ENCODE peak calls at places on chromosomes 6 and 20, in seven cellular contexts. One of them, this sample, is unnamed. For H3K36me3, the result is how much of the 10 kb centered on the place peaks cover.

GRCh38 chr6:106363401-106364138 is 3.1 kb downstream of the CRYBG1 start:
- DNase-seq in CD8-positive, alpha-beta memory T cell: no peak
- DNase-seq in iPS DF 6.9: no peak
- DNase-seq in CD4-positive, alpha-beta memory T cell: no peak
- DNase-seq in bronchial epithelial cell: no peak
- DNase-seq in adipocyte: no peak
- DNase-seq in mesendoderm: no peak
- DNase-seq in this sample: no peak

GRCh38 chr6:168884050-168884645 is 369.5 kb downstream of the THBS2 start:
- DNase-seq in bronchial epithelial cell: no peak
- DNase-seq in adipocyte: no peak
- DNase-seq in iPS DF 6.9: no peak
- DNase-seq in mesendoderm: no peak
- DNase-seq in CD8-positive, alpha-beta memory T cell: no peak
- DNase-seq in CD4-positive, alpha-beta memory T cell: no peak
- DNase-seq in this sample: no peak

GRCh38 chr6:14816106-14816864 is 429.6 kb upstream of the JARID2 start:
- DNase-seq in CD8-positive, alpha-beta memory T cell: no peak
- DNase-seq in CD4-positive, alpha-beta memory T cell: no peak
- DNase-seq in adipocyte: no peak
- DNase-seq in mesendoderm: no peak
- DNase-seq in bronchial epithelial cell: no peak
- DNase-seq in iPS DF 6.9: no peak
- DNase-seq in this sample: no peak

GRCh38 chr6:162409986-162410715 is 317.4 kb downstream of the PRKN start:
- DNase-seq in CD4-positive, alpha-beta memory T cell: no peak
- DNase-seq in adipocyte: no peak
- DNase-seq in bronchial epithelial cell: no peak
- DNase-seq in iPS DF 6.9: peak
- DNase-seq in mesendoderm: peak
- DNase-seq in CD8-positive, alpha-beta memory T cell: no peak
- DNase-seq in this sample: no peak

GRCh38 chr6:20166226-20166625 is 46.0 kb downstream of the MBOAT1 start:
- DNase-seq in CD4-positive, alpha-beta memory T cell: no peak
- DNase-seq in mesendoderm: no peak
- DNase-seq in adipocyte: no peak
- DNase-seq in CD8-positive, alpha-beta memory T cell: no peak
- DNase-seq in bronchial epithelial cell: no peak
- DNase-seq in iPS DF 6.9: no peak
- DNase-seq in this sample: no peak

GRCh38 chr6:6191476-6191875 is 129.0 kb downstream of the F13A1 start:
- DNase-seq in CD8-positive, alpha-beta memory T cell: no peak
- DNase-seq in mesendoderm: peak
- DNase-seq in CD4-positive, alpha-beta memory T cell: no peak
- DNase-seq in adipocyte: no peak
- DNase-seq in iPS DF 6.9: peak
- DNase-seq in bronchial epithelial cell: no peak
- DNase-seq in this sample: no peak

GRCh38 chr6:25670208-25670607 is 18.2 kb downstream of the SCGN start:
- DNase-seq in mesendoderm: no peak
- DNase-seq in iPS DF 6.9: no peak
- DNase-seq in bronchial epithelial cell: no peak
- DNase-seq in CD4-positive, alpha-beta memory T cell: no peak
- DNase-seq in adipocyte: no peak
- DNase-seq in CD8-positive, alpha-beta memory T cell: no peak
- DNase-seq in this sample: no peak

GRCh38 chr6:112660626-112661025 is 313.5 kb downstream of the RFPL4B start:
- DNase-seq in iPS DF 6.9: no peak
- DNase-seq in mesendoderm: peak
- DNase-seq in CD4-positive, alpha-beta memory T cell: no peak
- DNase-seq in bronchial epithelial cell: peak
- DNase-seq in adipocyte: no peak
- DNase-seq in CD8-positive, alpha-beta memory T cell: no peak
- DNase-seq in this sample: no peak

GRCh38 chr20:52532674-52533073 is 341.1 kb upstream of the ZFP64 start:
- DNase-seq in CD8-positive, alpha-beta memory T cell: no peak
- DNase-seq in adipocyte: no peak
- DNase-seq in iPS DF 6.9: no peak
- DNase-seq in mesendoderm: no peak
- DNase-seq in CD4-positive, alpha-beta memory T cell: no peak
- DNase-seq in bronchial epithelial cell: no peak
- DNase-seq in this sample: no peak

GRCh38 chr6:24990227-24990843 is 54.6 kb upstream of the RIPOR2 start:
- DNase-seq in mesendoderm: no peak
- DNase-seq in CD4-positive, alpha-beta memory T cell: no peak
- DNase-seq in iPS DF 6.9: no peak
- DNase-seq in bronchial epithelial cell: peak
- DNase-seq in adipocyte: no peak
- DNase-seq in CD8-positive, alpha-beta memory T cell: no peak
- DNase-seq in this sample: no peak

GRCh38 chr6:8556370-8557018 is 121.1 kb upstream of the SLC35B3 start:
- DNase-seq in iPS DF 6.9: no peak
- DNase-seq in adipocyte: peak
- DNase-seq in mesendoderm: no peak
- DNase-seq in CD8-positive, alpha-beta memory T cell: no peak
- DNase-seq in CD4-positive, alpha-beta memory T cell: no peak
- DNase-seq in bronchial epithelial cell: peak
- DNase-seq in this sample: no peak

GRCh38 chr6:170553686-170554085 is 483 bp upstream of the TBP start:
- DNase-seq in CD8-positive, alpha-beta memory T cell: no peak
- DNase-seq in adipocyte: peak
- DNase-seq in mesendoderm: no peak
- DNase-seq in CD4-positive, alpha-beta memory T cell: no peak
- DNase-seq in bronchial epithelial cell: no peak
- DNase-seq in iPS DF 6.9: no peak
- DNase-seq in this sample: no peak

GRCh38 chr6:95230071-95230740 is 347.1 kb upstream of the MANEA start:
- DNase-seq in bronchial epithelial cell: no peak
- DNase-seq in iPS DF 6.9: no peak
- DNase-seq in CD8-positive, alpha-beta memory T cell: no peak
- DNase-seq in CD4-positive, alpha-beta memory T cell: no peak
- DNase-seq in mesendoderm: no peak
- DNase-seq in adipocyte: no peak
- DNase-seq in this sample: no peak

GRCh38 chr20:29873946-29874345 is 1383.5 kb upstream of the DEFB115 start:
- DNase-seq in CD8-positive, alpha-beta memory T cell: peak
- DNase-seq in bronchial epithelial cell: peak
- DNase-seq in iPS DF 6.9: peak
- DNase-seq in CD4-positive, alpha-beta memory T cell: no peak
- DNase-seq in adipocyte: peak
- DNase-seq in mesendoderm: peak
- DNase-seq in this sample: no peak

GRCh38 chr6:134317471-134318131 is at the start of gene SGK1:
- DNase-seq in mesendoderm: peak
- DNase-seq in iPS DF 6.9: no peak
- DNase-seq in CD4-positive, alpha-beta memory T cell: peak
- DNase-seq in bronchial epithelial cell: peak
- DNase-seq in CD8-positive, alpha-beta memory T cell: no peak
- DNase-seq in adipocyte: peak
- DNase-seq in this sample: peak

GRCh38 chr6:88982720-88983119 is 19.3 kb upstream of the RNGTT start:
- DNase-seq in CD4-positive, alpha-beta memory T cell: peak
- DNase-seq in adipocyte: peak
- DNase-seq in mesendoderm: peak
- DNase-seq in CD8-positive, alpha-beta memory T cell: no peak
- DNase-seq in bronchial epithelial cell: peak
- DNase-seq in iPS DF 6.9: no peak
- DNase-seq in this sample: no peak

GRCh38 chr20:17678295-17678694 is 3.7 kb downstream of the RRBP1 start:
- DNase-seq in iPS DF 6.9: no peak
- DNase-seq in CD4-positive, alpha-beta memory T cell: no peak
- DNase-seq in bronchial epithelial cell: no peak
- DNase-seq in adipocyte: no peak
- DNase-seq in mesendoderm: no peak
- DNase-seq in CD8-positive, alpha-beta memory T cell: no peak
- DNase-seq in this sample: no peak

GRCh38 chr6:33752139-33753015 is 5.7 kb upstream of the IP6K3 start:
- DNase-seq in CD8-positive, alpha-beta memory T cell: no peak
- DNase-seq in bronchial epithelial cell: peak
- DNase-seq in adipocyte: no peak
- DNase-seq in iPS DF 6.9: no peak
- DNase-seq in CD4-positive, alpha-beta memory T cell: no peak
- DNase-seq in mesendoderm: no peak
- DNase-seq in this sample: no peak

GRCh38 chr6:13566500-13566899 is 7.9 kb upstream of the SIRT5 start:
- DNase-seq in CD8-positive, alpha-beta memory T cell: no peak
- DNase-seq in iPS DF 6.9: no peak
- DNase-seq in bronchial epithelial cell: no peak
- DNase-seq in adipocyte: no peak
- DNase-seq in mesendoderm: no peak
- DNase-seq in CD4-positive, alpha-beta memory T cell: no peak
- DNase-seq in this sample: no peak

GRCh38 chr6:106411643-106412200 is 51.2 kb downstream of the CRYBG1 start:
- DNase-seq in CD8-positive, alpha-beta memory T cell: no peak
- DNase-seq in mesendoderm: peak
- DNase-seq in bronchial epithelial cell: no peak
- DNase-seq in CD4-positive, alpha-beta memory T cell: no peak
- DNase-seq in iPS DF 6.9: no peak
- DNase-seq in adipocyte: no peak
- DNase-seq in this sample: no peak

GRCh38 chr6:9388596-9388995 is 953.3 kb upstream of the SLC35B3 start:
- DNase-seq in CD4-positive, alpha-beta memory T cell: no peak
- DNase-seq in mesendoderm: no peak
- DNase-seq in adipocyte: no peak
- DNase-seq in iPS DF 6.9: no peak
- DNase-seq in bronchial epithelial cell: no peak
- DNase-seq in CD8-positive, alpha-beta memory T cell: no peak
- DNase-seq in this sample: no peak

GRCh38 chr6:143513410-143513809 is 1.9 kb upstream of the FUCA2 start:
- DNase-seq in iPS DF 6.9: no peak
- DNase-seq in adipocyte: peak
- DNase-seq in bronchial epithelial cell: peak
- DNase-seq in CD4-positive, alpha-beta memory T cell: peak
- DNase-seq in mesendoderm: peak
- DNase-seq in CD8-positive, alpha-beta memory T cell: peak
- DNase-seq in this sample: peak

GRCh38 chr20:5557123-5557522 is 193.1 kb upstream of the SHLD1 start:
- DNase-seq in mesendoderm: peak
- DNase-seq in iPS DF 6.9: peak
- DNase-seq in bronchial epithelial cell: peak
- DNase-seq in adipocyte: peak
- DNase-seq in CD8-positive, alpha-beta memory T cell: peak
- DNase-seq in CD4-positive, alpha-beta memory T cell: peak
- DNase-seq in this sample: peak

GRCh38 chr6:111605100-111605748 is 454 bp downstream of the TRAF3IP2 start:
- DNase-seq in mesendoderm: peak
- DNase-seq in bronchial epithelial cell: peak
- DNase-seq in adipocyte: peak
- DNase-seq in CD8-positive, alpha-beta memory T cell: peak
- DNase-seq in CD4-positive, alpha-beta memory T cell: no peak
- DNase-seq in iPS DF 6.9: no peak
- DNase-seq in this sample: peak

GRCh38 chr6:13712485-13712990 is 903 bp upstream of the RANBP9 start:
- DNase-seq in adipocyte: no peak
- DNase-seq in bronchial epithelial cell: no peak
- DNase-seq in mesendoderm: no peak
- DNase-seq in CD8-positive, alpha-beta memory T cell: no peak
- DNase-seq in iPS DF 6.9: no peak
- DNase-seq in CD4-positive, alpha-beta memory T cell: peak
- DNase-seq in this sample: no peak

GRCh38 chr6:133041020-133041419 is 200.1 kb upstream of the EYA4 start:
- DNase-seq in adipocyte: no peak
- DNase-seq in iPS DF 6.9: no peak
- DNase-seq in CD8-positive, alpha-beta memory T cell: no peak
- DNase-seq in CD4-positive, alpha-beta memory T cell: no peak
- DNase-seq in bronchial epithelial cell: no peak
- DNase-seq in mesendoderm: peak
- DNase-seq in this sample: no peak

GRCh38 chr6:148166339-148166949 is 176.2 kb upstream of the SASH1 start:
- DNase-seq in bronchial epithelial cell: peak
- DNase-seq in iPS DF 6.9: no peak
- DNase-seq in CD4-positive, alpha-beta memory T cell: peak
- DNase-seq in adipocyte: peak
- DNase-seq in mesendoderm: peak
- DNase-seq in CD8-positive, alpha-beta memory T cell: no peak
- DNase-seq in this sample: peak

GRCh38 chr20:16027710-16028109 is 545.5 kb downstream of the KIF16B start:
- DNase-seq in CD8-positive, alpha-beta memory T cell: no peak
- DNase-seq in bronchial epithelial cell: no peak
- DNase-seq in adipocyte: no peak
- DNase-seq in mesendoderm: peak
- DNase-seq in iPS DF 6.9: no peak
- DNase-seq in CD4-positive, alpha-beta memory T cell: no peak
- DNase-seq in this sample: no peak

GRCh38 chr20:51374961-51375360 is 167.6 kb downstream of the NFATC2 start:
- DNase-seq in mesendoderm: no peak
- DNase-seq in bronchial epithelial cell: no peak
- DNase-seq in iPS DF 6.9: no peak
- DNase-seq in adipocyte: no peak
- DNase-seq in CD4-positive, alpha-beta memory T cell: no peak
- DNase-seq in CD8-positive, alpha-beta memory T cell: no peak
- DNase-seq in this sample: no peak

GRCh38 chr20:9180480-9181257 is 111.8 kb downstream of the PLCB4 start:
- DNase-seq in CD8-positive, alpha-beta memory T cell: no peak
- DNase-seq in mesendoderm: no peak
- DNase-seq in bronchial epithelial cell: no peak
- DNase-seq in adipocyte: no peak
- DNase-seq in CD4-positive, alpha-beta memory T cell: no peak
- DNase-seq in iPS DF 6.9: peak
- DNase-seq in this sample: no peak

GRCh38 chr20:32213870-32214269 is 6.2 kb downstream of the POFUT1 start:
- DNase-seq in mesendoderm: no peak
- DNase-seq in adipocyte: no peak
- DNase-seq in iPS DF 6.9: no peak
- DNase-seq in CD4-positive, alpha-beta memory T cell: no peak
- DNase-seq in CD8-positive, alpha-beta memory T cell: no peak
- DNase-seq in bronchial epithelial cell: no peak
- DNase-seq in this sample: no peak
- H3K36me3 ChIP-seq in mesendoderm: under half
- H3K36me3 ChIP-seq in adipocyte: half or more
- H3K36me3 ChIP-seq in iPS DF 6.9: under half
- H3K36me3 ChIP-seq in CD4-positive, alpha-beta memory T cell: half or more
- H3K36me3 ChIP-seq in CD8-positive, alpha-beta memory T cell: under half
- H3K36me3 ChIP-seq in bronchial epithelial cell: under half
- H3K36me3 ChIP-seq in this sample: half or more

GRCh38 chr6:56766139-56766805 is 123.6 kb upstream of the DST start:
- DNase-seq in adipocyte: no peak
- DNase-seq in CD4-positive, alpha-beta memory T cell: no peak
- DNase-seq in iPS DF 6.9: no peak
- DNase-seq in mesendoderm: no peak
- DNase-seq in CD8-positive, alpha-beta memory T cell: no peak
- DNase-seq in bronchial epithelial cell: no peak
- DNase-seq in this sample: no peak
- H3K36me3 ChIP-seq in adipocyte: under half
- H3K36me3 ChIP-seq in CD4-positive, alpha-beta memory T cell: under half
- H3K36me3 ChIP-seq in iPS DF 6.9: under half
- H3K36me3 ChIP-seq in mesendoderm: under half
- H3K36me3 ChIP-seq in CD8-positive, alpha-beta memory T cell: under half
- H3K36me3 ChIP-seq in bronchial epithelial cell: under half
- H3K36me3 ChIP-seq in this sample: under half

GRCh38 chr6:126206504-126207246 is 133.2 kb upstream of the CENPW start:
- DNase-seq in bronchial epithelial cell: no peak
- DNase-seq in mesendoderm: no peak
- DNase-seq in adipocyte: no peak
- DNase-seq in iPS DF 6.9: no peak
- DNase-seq in CD8-positive, alpha-beta memory T cell: no peak
- DNase-seq in CD4-positive, alpha-beta memory T cell: no peak
- DNase-seq in this sample: no peak
- H3K36me3 ChIP-seq in bronchial epithelial cell: under half
- H3K36me3 ChIP-seq in mesendoderm: under half
- H3K36me3 ChIP-seq in adipocyte: under half
- H3K36me3 ChIP-seq in iPS DF 6.9: under half
- H3K36me3 ChIP-seq in CD8-positive, alpha-beta memory T cell: under half
- H3K36me3 ChIP-seq in CD4-positive, alpha-beta memory T cell: under half
- H3K36me3 ChIP-seq in this sample: under half

GRCh38 chr6:116111552-116112528 is 11.2 kb downstream of the NT5DC1 start:
- DNase-seq in iPS DF 6.9: peak
- DNase-seq in adipocyte: peak
- DNase-seq in CD4-positive, alpha-beta memory T cell: no peak
- DNase-seq in bronchial epithelial cell: peak
- DNase-seq in mesendoderm: peak
- DNase-seq in CD8-positive, alpha-beta memory T cell: no peak
- DNase-seq in this sample: peak
- H3K36me3 ChIP-seq in iPS DF 6.9: under half
- H3K36me3 ChIP-seq in adipocyte: half or more
- H3K36me3 ChIP-seq in CD4-positive, alpha-beta memory T cell: half or more
- H3K36me3 ChIP-seq in bronchial epithelial cell: under half
- H3K36me3 ChIP-seq in mesendoderm: under half
- H3K36me3 ChIP-seq in CD8-positive, alpha-beta memory T cell: under half
- H3K36me3 ChIP-seq in this sample: half or more

This sample was measured in CD4-positive, CD25-positive, alpha-beta regulatory T cell.